ENCODE peak calls at places on chromosomes 5 and 9, in ten cellular contexts. L is H7; T is AG08396; J is chondrocyte; U is stimulated activated CD4-positive, alpha-beta T cell treated with anti-CD3 and anti-CD28 coated beads, Interleukin-2, amount 100 ng/mL, for 4 hours; D is tibial artery; X is left cardiac atrium; A is MCF 10A; N is cardiac fibroblast; K is EH. V is an unnamed sample.

GRCh38 chr9:125822902-125823301 is 75.7 kb downstream of the PBX3 start:
- DNase-seq in T (no peak), K (no peak), L (no peak), A (no peak), U (no peak), X (no peak), N (no peak), J (no peak), D (no peak), V (no peak)

GRCh38 chr5:76391014-76391413 is 12.1 kb upstream of the IQGAP2 start:
- DNase-seq in U (no peak), T (no peak), A (no peak), K (no peak), N (no peak), L (no peak), X (no peak), D (no peak), J (no peak), V (no peak)

GRCh38 chr5:149675467-149676201 is 54.5 kb upstream of the PPARGC1B start:
- DNase-seq in X (peak; percentile 35), D (no peak), N (no peak), K (no peak), T (no peak), A (peak; percentile 84), L (no peak), J (no peak), U (no peak), V (no peak)

GRCh38 chr5:123047706-123048105 is 11.2 kb upstream of the PPIC start:
- DNase-seq in A (no peak), J (no peak), U (no peak), D (no peak), N (no peak), T (no peak), X (no peak), L (no peak), K (peak; percentile 56), V (no peak)

GRCh38 chr5:145943674-145944121 is 7.3 kb downstream of the SH3RF2 start:
- DNase-seq in X (peak; percentile 38), J (no peak), T (no peak), D (peak; percentile 26), A (peak; percentile 97), L (no peak), N (peak; percentile 57), U (no peak), K (peak; percentile 36), V (no peak)

GRCh38 chr9:131266301-131267229 is 9.7 kb downstream of the FAM78A start:
- DNase-seq in T (no peak), A (no peak), X (no peak), J (no peak), L (peak; percentile 37), U (no peak), N (no peak), K (no peak), D (no peak), V (no peak)

GRCh38 chr5:93721511-93721910 is 19.9 kb downstream of the POU5F2 start:
- DNase-seq in T (no peak), K (no peak), L (no peak), N (no peak), D (no peak), J (no peak), U (no peak), X (no peak), A (no peak), V (no peak)

GRCh38 chr9:103721056-103721455 is 373.1 kb upstream of the SMC2 start:
- DNase-seq in D (no peak), N (no peak), A (no peak), J (no peak), U (no peak), X (no peak), K (no peak), T (no peak), L (no peak), V (no peak)

GRCh38 chr9:37026936-37027581 is 7.0 kb downstream of the PAX5 start:
- DNase-seq in U (no peak), A (no peak), L (peak; percentile 81), N (no peak), K (no peak), T (no peak), J (no peak), X (no peak), D (no peak), V (no peak)

GRCh38 chr5:140764177-140765020 is 21.5 kb upstream of the PCDHA1 start:
- DNase-seq in D (no peak), T (no peak), U (no peak), L (no peak), A (no peak), J (no peak), K (peak; percentile 0), N (no peak), X (no peak), V (no peak)

GRCh38 chr5:14268236-14268701 is 125.1 kb downstream of the TRIO start:
- DNase-seq in L (no peak), N (peak; percentile 30), T (peak; percentile 48), D (no peak), J (no peak), K (peak; percentile 99), X (peak; percentile 55), A (peak; percentile 69), U (no peak), V (peak; percentile 92)

GRCh38 chr9:99118782-99119466 is 14.0 kb downstream of the TGFBR1 start:
- DNase-seq in L (no peak), D (no peak), J (no peak), K (no peak), X (no peak), U (no peak), T (no peak), A (no peak), N (no peak), V (no peak)

GRCh38 chr5:172676914-172677475 is 35.9 kb downstream of the NEURL1B start:
- DNase-seq in D (no peak), L (no peak), J (no peak), A (no peak), N (no peak), T (no peak), U (no peak), X (no peak), K (no peak), V (no peak)

GRCh38 chr9:119365291-119366027 is 3.8 kb downstream of the BRINP1 start:
- DNase-seq in A (peak; percentile 53), X (no peak), T (peak; percentile 18), J (no peak), L (peak; percentile 56), K (peak; percentile 23), D (no peak), U (no peak), N (peak; percentile 3), V (peak; percentile 33)

GRCh38 chr5:11128021-11128420 is 367.0 kb upstream of the DAP start:
- DNase-seq in L (no peak), J (no peak), D (no peak), X (no peak), T (no peak), K (no peak), U (no peak), A (no peak), N (no peak), V (no peak)

GRCh38 chr5:87829214-87829551 is 416.5 kb upstream of the CCNH start:
- DNase-seq in U (no peak), D (peak; percentile 73), N (peak; percentile 15), L (no peak), J (no peak), X (peak; percentile 69), T (no peak), A (peak; percentile 89), K (peak; percentile 2), V (peak; percentile 2)

GRCh38 chr5:34620185-34620584 is 35.9 kb upstream of the RAI14 start:
- DNase-seq in J (no peak), K (no peak), U (no peak), N (no peak), T (no peak), D (no peak), X (no peak), A (no peak), L (no peak), V (no peak)

GRCh38 chr5:14436801-14437542 is 144.6 kb upstream of the OTULINL start:
- DNase-seq in X (no peak), T (no peak), U (no peak), A (no peak), D (no peak), N (no peak), J (no peak), K (no peak), L (no peak), V (no peak)

GRCh38 chr5:15927710-15928380 is 251.7 kb downstream of the MARCHF11 start:
- DNase-seq in U (no peak), D (no peak), J (peak; percentile 91), A (no peak), N (no peak), T (no peak), K (no peak), L (no peak), X (no peak), V (no peak)

GRCh38 chr9:21027295-21027694 is 4.1 kb downstream of the HACD4 start:
- DNase-seq in U (no peak), K (peak; percentile 70), N (peak; percentile 2), X (no peak), D (no peak), J (no peak), L (no peak), T (peak; percentile 22), A (no peak), V (peak; percentile 7)

GRCh38 chr9:18606831-18607230 is 132.9 kb downstream of the ADAMTSL1 start:
- DNase-seq in N (peak; percentile 59), D (no peak), T (no peak), J (no peak), U (no peak), X (no peak), K (peak; percentile 72), A (no peak), L (peak; percentile 20), V (peak; percentile 49)

V was measured in brain microvascular endothelial cell.